ENCODE peak calls at places on chromosomes 13 and 19, in seven cellular contexts. U is transverse colon, N is breast epithelium, V is spleen, W is SK-N-SH, I is stomach, X is HCT116. F is an unnamed sample.

GRCh38 chr13:77896536-77896935 is 22.1 kb downstream of the EDNRB start:
- DNase-seq in W (no peak), X (no peak), I (no peak), V (no peak), N (no peak), U (no peak), F (no peak)

GRCh38 chr13:97715763-97716162 is 237.7 kb upstream of the IPO5 start:
- DNase-seq in V (no peak), X (no peak), W (no peak), U (no peak), I (no peak), N (no peak), F (no peak)

GRCh38 chr13:77345150-77345780 is 18.4 kb upstream of the MYCBP2 start:
- DNase-seq in I (no peak), V (no peak), X (no peak), W (no peak), U (no peak), N (no peak), F (no peak)

GRCh38 chr13:26589754-26590153 is 32.3 kb downstream of the WASF3 start:
- DNase-seq in V (no peak), N (no peak), U (no peak), X (no peak), W (no peak), I (peak; percentile 45), F (no peak)

GRCh38 chr19:50896591-50897190 is 14.5 kb downstream of the KLK4 start:
- DNase-seq in V (peak; percentile 83), X (peak; percentile 60), N (peak; percentile 32), W (no peak), I (no peak), U (no peak), F (no peak)

GRCh38 chr13:83325454-83325853 is 556.8 kb downstream of the SLITRK1 start:
- DNase-seq in I (no peak), U (no peak), N (no peak), W (no peak), V (no peak), X (no peak), F (no peak)

GRCh38 chr13:68081051-68081450 is 850.9 kb upstream of the PCDH9 start:
- DNase-seq in N (no peak), V (no peak), W (no peak), I (no peak), X (no peak), U (no peak), F (no peak)

GRCh38 chr19:37999309-38000213 is 92.6 kb downstream of the SIPA1L3 start:
- DNase-seq in W (no peak), V (no peak), X (peak; percentile 88), I (no peak), U (no peak), N (no peak), F (no peak)

GRCh38 chr13:86082116-86082515 is 282.9 kb upstream of the SLITRK6 start:
- DNase-seq in W (no peak), I (no peak), U (no peak), V (no peak), X (no peak), N (no peak), F (no peak)

GRCh38 chr13:25796474-25796873 is 255.3 kb downstream of the SHISA2 start:
- DNase-seq in I (no peak), W (no peak), V (no peak), U (no peak), N (no peak), X (no peak), F (no peak)

GRCh38 chr19:53906211-53907192 is 2.6 kb upstream of the CACNG7 start:
- DNase-seq in V (peak; percentile 89), N (no peak), X (no peak), W (peak; percentile 85), I (peak; percentile 44), U (peak; percentile 36), F (no peak)

GRCh38 chr13:34764246-34764645 is 177.8 kb upstream of the NBEA start:
- DNase-seq in U (no peak), X (no peak), V (no peak), I (no peak), N (no peak), W (no peak), F (no peak)

GRCh38 chr19:43872547-43873336 is 45.6 kb downstream of the ZNF283 start:
- DNase-seq in V (no peak), U (no peak), I (no peak), N (no peak), W (no peak), X (peak; percentile 10), F (no peak)

GRCh38 chr13:21673592-21674270 is 2.9 kb downstream of the FGF9 start:
- DNase-seq in V (peak; percentile 86), X (no peak), N (no peak), I (peak; percentile 58), W (peak; percentile 83), U (peak; percentile 60), F (no peak)

GRCh38 chr19:9947441-9947840 is 11.1 kb upstream of the OLFM2 start:
- DNase-seq in U (no peak), N (no peak), V (no peak), I (no peak), W (no peak), X (no peak), F (no peak)

GRCh38 chr13:80047406-80047805 is 293.5 kb downstream of the SPRY2 start:
- DNase-seq in V (no peak), W (no peak), I (no peak), X (no peak), U (no peak), N (no peak), F (no peak)

GRCh38 chr13:33483471-33483870 is 197.9 kb upstream of the STARD13 start:
- DNase-seq in U (no peak), I (no peak), V (no peak), N (no peak), W (no peak), X (no peak), F (no peak)

GRCh38 chr13:63184693-63185092 is 1769.0 kb upstream of the PCDH20 start:
- DNase-seq in V (no peak), X (peak; percentile 24), N (no peak), W (no peak), I (no peak), U (no peak), F (no peak)

GRCh38 chr19:5172859-5173577 is 167.6 kb downstream of the PTPRS start:
- DNase-seq in X (peak; percentile 94), U (no peak), V (no peak), I (no peak), N (no peak), W (no peak), F (no peak)
- TF ChIP-seq POLR2AphosphoS5 in X (peak; percentile 49), U (no peak), V (no peak), I (no peak), N (no peak), W (no peak), F (no peak)

GRCh38 chr13:96581741-96582140 is 412.5 kb downstream of the OXGR1 start:
- DNase-seq in N (no peak), U (no peak), I (no peak), V (no peak), W (no peak), X (no peak), F (no peak)
- H3K27ac ChIP-seq in N (no peak overlapping the region), U (no peak overlapping the region), I (no peak overlapping the region), V (no peak overlapping the region), W (no peak overlapping the region), X (no peak overlapping the region), F (no peak overlapping the region)

DNA sequence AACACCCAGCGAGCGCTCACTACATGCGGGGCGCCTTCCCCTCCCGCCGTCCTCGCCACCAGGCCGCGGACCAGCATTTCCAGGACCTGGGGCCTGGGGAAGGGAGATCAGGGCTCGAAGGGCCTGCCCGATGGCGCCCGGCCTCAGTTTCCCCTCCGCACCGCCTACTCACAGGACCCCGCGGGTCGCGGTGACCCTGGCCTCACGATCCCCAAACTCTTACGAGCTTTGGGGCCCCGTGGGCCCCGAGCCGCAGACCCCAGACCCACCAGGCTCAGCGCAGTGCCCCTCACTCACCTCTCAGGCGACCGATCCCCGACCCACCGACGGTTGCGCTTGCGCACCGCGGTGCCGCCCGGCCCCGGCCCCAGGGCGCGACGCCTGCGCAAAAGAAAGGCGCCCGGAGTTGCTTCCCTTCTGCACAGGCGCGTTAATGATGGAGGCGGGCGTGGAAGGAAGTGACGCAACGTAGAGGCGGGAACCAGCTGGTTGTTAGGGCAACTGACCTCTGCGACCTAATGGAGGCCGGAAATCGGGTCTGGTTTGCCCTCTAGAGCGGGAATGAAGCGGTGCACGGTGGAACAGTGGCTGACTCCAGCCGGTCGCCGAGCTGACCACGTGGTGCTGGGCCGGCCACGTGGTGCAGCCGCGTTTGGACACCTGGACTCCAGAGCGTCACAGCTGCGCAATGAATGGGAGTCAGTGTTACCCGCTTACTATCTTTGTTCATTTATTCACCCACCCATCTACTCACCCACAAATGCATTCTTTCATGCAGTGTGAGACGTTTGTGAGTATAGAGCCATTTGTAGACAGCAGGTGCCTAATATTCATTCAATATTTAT is at the start of gene SGTA:
- DNase-seq in W (peak; percentile 99), U (peak; percentile 99), N (peak; percentile 98), V (peak; percentile 98), I (peak; percentile 99), X (peak; percentile 99), F (peak; percentile 99)
- TF ChIP-seq POLR2AphosphoS5 in W (peak; percentile 81), U (peak; percentile 84), N (peak; percentile 88), V (peak; percentile 94), I (peak; percentile 87), X (peak; percentile 86), F (peak; percentile 2)

DNA sequence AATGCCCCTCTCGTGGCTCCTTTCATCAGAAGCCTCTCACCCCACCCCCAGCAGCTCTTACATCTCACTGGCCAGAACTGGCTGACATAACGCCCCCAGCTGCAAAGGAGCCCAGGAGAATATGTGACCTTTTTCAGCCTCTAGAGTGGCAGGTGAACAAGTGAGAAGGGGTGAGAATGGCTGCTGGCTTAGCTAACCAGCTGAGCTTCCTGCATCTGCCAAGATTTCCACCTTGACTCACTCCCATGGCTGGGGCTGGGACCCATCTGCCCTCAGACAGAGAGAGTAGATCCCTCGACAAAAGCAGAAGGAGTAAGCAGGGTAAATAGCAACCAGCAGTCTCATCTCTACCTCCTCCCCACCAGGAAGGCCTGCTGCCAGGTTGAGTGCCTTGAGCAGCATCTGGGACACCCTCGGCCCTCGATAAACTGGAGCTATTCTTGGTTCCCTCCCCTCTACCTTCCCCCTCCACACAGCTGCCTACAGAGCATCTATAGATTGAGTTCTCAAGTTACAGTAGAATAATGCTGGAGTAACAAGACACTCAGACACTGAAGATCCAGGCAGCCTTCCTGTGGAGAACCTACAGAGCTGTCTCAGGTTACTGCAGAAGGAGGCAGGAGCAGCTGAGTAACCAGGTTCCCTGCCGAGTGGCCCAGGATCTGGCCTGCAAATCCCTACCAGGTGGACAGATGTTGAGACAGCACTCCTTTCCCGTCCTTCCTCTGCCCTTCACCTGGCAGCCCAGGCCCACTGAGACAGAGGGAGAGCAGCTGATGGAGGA is 15.5 kb downstream of the KASH5 start:
- DNase-seq in I (no peak), X (no peak), V (no peak), N (no peak), U (no peak), W (peak; percentile 3), F (no peak)
- H3K27ac ChIP-seq in I (no peak overlapping the region), X (peak overlapping the region; percentile 46), V (peak overlapping the region; percentile 24), N (no peak overlapping the region), U (no peak overlapping the region), W (no peak overlapping the region), F (no peak overlapping the region)

GRCh38 chr19:55082023-55082851 is 6.6 kb downstream of the EPS8L1 start:
- DNase-seq in X (no peak), W (peak; percentile 87), N (no peak), U (no peak), V (no peak), I (no peak), F (peak; percentile 71)
- TF ChIP-seq POLR2AphosphoS5 in X (no peak), W (no peak), N (no peak), U (no peak), V (no peak), I (no peak), F (no peak)